ENCODE peak calls at places on chromosomes 7 and 10, in nine cellular contexts. Q, A, E, S, Z, B, H, X and D are unnamed samples.
A peak's percentile ranks its signal among the peaks of the same experiment; 100 is the strongest.

GRCh38 chr7:22894585-22894984 is 71.9 kb upstream of the TOMM7 start:
- DNase-seq in Q (no peak), A (no peak), E (no peak), S (no peak), Z (no peak), B (no peak), H (no peak), X (no peak), D (no peak)

GRCh38 chr7:112160130-112160770 is 45.9 kb downstream of the DOCK4 start:
- DNase-seq in Q (no peak), A (no peak), E (no peak), S (no peak), Z (no peak), B (peak; percentile 61), H (peak; percentile 51), X (no peak), D (no peak)

GRCh38 chr7:104971290-104972071 is 42.5 kb upstream of the KMT2E start:
- DNase-seq in Q (no peak), A (no peak), E (peak; percentile 70), S (no peak), Z (no peak), B (peak; percentile 60), H (peak; percentile 33), X (no peak), D (no peak)

GRCh38 chr10:72106154-72106849 is 18.0 kb upstream of the SPOCK2 start:
- DNase-seq in Q (no peak), A (no peak), E (no peak), S (no peak), Z (no peak), B (no peak), H (no peak), X (no peak), D (no peak)

GRCh38 chr10:119049777-119050176 is 20.3 kb downstream of the NANOS1 start:
- DNase-seq in Q (no peak), A (no peak), E (no peak), S (no peak), Z (no peak), B (no peak), H (no peak), X (no peak), D (no peak)

GRCh38 chr7:135771961-135772638 is 23.5 kb upstream of the FAM180A start:
- DNase-seq in Q (no peak), A (no peak), E (no peak), S (no peak), Z (no peak), B (peak; percentile 90), H (peak; percentile 46), X (no peak), D (no peak)

GRCh38 chr7:149722356-149722957 is 50.9 kb downstream of the ZNF467 start:
- DNase-seq in Q (no peak), A (no peak), E (no peak), S (no peak), Z (no peak), B (no peak), H (no peak), X (peak; percentile 39), D (peak; percentile 68)

GRCh38 chr10:11403116-11403515 is 208.3 kb downstream of the USP6NL start:
- DNase-seq in Q (no peak), A (no peak), E (no peak), S (peak; percentile 50), Z (no peak), B (no peak), H (no peak), X (no peak), D (no peak)

GRCh38 chr10:88987243-88987726 is 3.3 kb upstream of the FAS start:
- DNase-seq in Q (no peak), A (no peak), E (no peak), S (no peak), Z (no peak), B (no peak), H (no peak), X (no peak), D (no peak)

GRCh38 chr7:145692237-145692950 is 424.2 kb upstream of the CNTNAP2 start:
- DNase-seq in Q (no peak), A (no peak), E (no peak), S (no peak), Z (no peak), B (peak; percentile 1), H (peak; percentile 36), X (no peak), D (no peak)

GRCh38 chr7:22549051-22549450 is 49.1 kb upstream of the STEAP1B start:
- DNase-seq in Q (no peak), A (no peak), E (no peak), S (no peak), Z (no peak), B (no peak), H (no peak), X (no peak), D (no peak)

GRCh38 chr7:43791-44540 is 148.4 kb upstream of the FAM20C start:
- DNase-seq in Q (no peak), A (no peak), E (no peak), S (no peak), Z (no peak), B (no peak), H (no peak), X (peak; percentile 20), D (peak; percentile 48)

GRCh38 chr10:21889477-21890275 is 113.9 kb downstream of the DNAJC1 start:
- DNase-seq in Q (no peak), A (no peak), E (no peak), S (no peak), Z (no peak), B (no peak), H (no peak), X (no peak), D (no peak)

GRCh38 chr10:125159932-125160855 is at the start of gene CTBP2:
- DNase-seq in Q (peak; percentile 44), A (no peak), E (peak; percentile 70), S (no peak), Z (peak; percentile 66), B (no peak), H (peak; percentile 84), X (peak; percentile 75), D (peak; percentile 79)

GRCh38 chr7:143388051-143388450 is 6.9 kb downstream of the ZYX start:
- DNase-seq in Q (no peak), A (no peak), E (no peak), S (no peak), Z (no peak), B (no peak), H (no peak), X (no peak), D (no peak)

GRCh38 chr10:116907588-116907987 is 58.3 kb downstream of the ENO4 start:
- DNase-seq in Q (no peak), A (no peak), E (no peak), S (no peak), Z (no peak), B (no peak), H (no peak), X (no peak), D (no peak)

GRCh38 chr7:131745645-131746248 is 189.3 kb upstream of the PODXL start:
- DNase-seq in Q (no peak), A (no peak), E (no peak), S (no peak), Z (peak; percentile 41), B (peak; percentile 43), H (peak; percentile 77), X (no peak), D (peak; percentile 76)

GRCh38 chr10:24446739-24447138 is 237.8 kb downstream of the KIAA1217 start:
- DNase-seq in Q (no peak), A (peak; percentile 78), E (no peak), S (no peak), Z (no peak), B (peak; percentile 98), H (no peak), X (no peak), D (no peak)

GRCh38 chr10:10976652-10977051 is 41.0 kb upstream of the CELF2 start:
- DNase-seq in Q (no peak), A (no peak), E (no peak), S (no peak), Z (no peak), B (no peak), H (no peak), X (no peak), D (no peak)

GRCh38 chr10:42836771-42837468 is 54.3 kb downstream of the BMS1 start:
- DNase-seq in Q (no peak), A (peak; percentile 0), E (no peak), S (no peak), Z (no peak), B (peak; percentile 17), H (peak; percentile 34), X (no peak), D (no peak)

GRCh38 chr7:18638594-18639452 is 143.3 kb downstream of the HDAC9 start:
- DNase-seq in Q (no peak), A (peak; percentile 48), E (peak; percentile 31), S (no peak), Z (no peak), B (peak; percentile 64), H (no peak), X (no peak), D (no peak)

GRCh38 chr10:16360001-16360400 is 76.8 kb upstream of the PTER start:
- DNase-seq in Q (no peak), A (no peak), E (no peak), S (no peak), Z (no peak), B (no peak), H (peak; percentile 8), X (no peak), D (no peak)

GRCh38 chr10:25934673-25935139 is 677 bp downstream of the MYO3A start:
- DNase-seq in Q (no peak), A (no peak), E (no peak), S (no peak), Z (no peak), B (no peak), H (peak; percentile 71), X (no peak), D (peak; percentile 72)

GRCh38 chr10:77837248-77837924 is 89.2 kb downstream of the DLG5 start:
- DNase-seq in Q (no peak), A (no peak), E (no peak), S (peak; percentile 45), Z (no peak), B (peak; percentile 78), H (no peak), X (peak; percentile 49), D (no peak)
- TF ChIP-seq CTCF in Q (peak; percentile 17), A (no peak), E (no peak), S (peak; percentile 43), Z (no peak), B (peak; percentile 36), H (peak; percentile 10), X (peak; percentile 7), D (peak; percentile 31)

GRCh38 chr10:102101152-102101551 is 19.0 kb downstream of the LDB1 start:
- DNase-seq in Q (peak; percentile 39), A (no peak), E (no peak), S (no peak), Z (no peak), B (no peak), H (no peak), X (no peak), D (no peak)
- TF ChIP-seq CTCF in Q (peak; percentile 52), A (no peak), E (no peak), S (no peak), Z (no peak), B (no peak), H (no peak), X (no peak), D (no peak)

GRCh38 chr10:52172581-52172980 is 141.5 kb upstream of the DKK1 start:
- DNase-seq in Q (no peak), A (no peak), E (no peak), S (no peak), Z (no peak), B (peak; percentile 7), H (peak; percentile 43), X (no peak), D (no peak)
- TF ChIP-seq CTCF in Q (no peak), A (no peak), E (no peak), S (no peak), Z (no peak), B (no peak), H (peak; percentile 18), X (no peak), D (peak; percentile 41)

GRCh38 chr10:6838118-6838517 is 258.0 kb upstream of the PRKCQ start:
- DNase-seq in Q (no peak), A (no peak), E (no peak), S (no peak), Z (no peak), B (no peak), H (no peak), X (no peak), D (no peak)
- TF ChIP-seq CTCF in Q (no peak), A (no peak), E (no peak), S (no peak), Z (no peak), B (no peak), H (peak; percentile 20), X (no peak), D (peak; percentile 41)